ENCODE peak calls at places on chromosomes 7 and 10, in six cellular contexts. C is upper lobe of right lung; K is DND-41; W is HCT116; U is AG09309; X is CD8-positive, alpha-beta T cell. H is an unnamed sample.

GRCh38 chr7:123538189-123538714 is 3.9 kb upstream of the IQUB start:
- DNase-seq in C (no peak), K (no peak), W (peak), U (peak), X (no peak), H (no peak)

GRCh38 chr7:78777844-78778243 is 675.6 kb downstream of the MAGI2 start:
- DNase-seq in C (no peak), K (no peak), W (no peak), U (no peak), X (no peak), H (no peak)

GRCh38 chr7:157433628-157434027 is 96.8 kb downstream of the DNAJB6 start:
- DNase-seq in C (peak), K (no peak), W (no peak), U (no peak), X (no peak), H (no peak)

GRCh38 chr10:107487284-107487683 is 322.8 kb upstream of the SORCS1 start:
- DNase-seq in C (no peak), K (no peak), W (no peak), U (no peak), X (no peak), H (no peak)

GRCh38 chr7:77419102-77419501 is 3.0 kb upstream of the GSAP start:
- DNase-seq in C (no peak), K (no peak), W (no peak), U (no peak), X (no peak), H (no peak)

GRCh38 chr10:32112055-32112454 is 55.8 kb upstream of the KIF5B start:
- DNase-seq in C (no peak), K (no peak), W (peak), U (peak), X (no peak), H (no peak)

GRCh38 chr7:22920664-22921063 is 93.3 kb downstream of the HYCC1 start:
- DNase-seq in C (no peak), K (no peak), W (no peak), U (no peak), X (no peak), H (peak)

GRCh38 chr7:19242246-19242645 is 97.0 kb upstream of the FERD3L start:
- DNase-seq in C (no peak), K (no peak), W (no peak), U (no peak), X (no peak), H (no peak)

GRCh38 chr7:132575336-132575986 is 809 bp downstream of the PLXNA4 start:
- DNase-seq in C (no peak), K (no peak), W (no peak), U (peak), X (no peak), H (no peak)

GRCh38 chr7:90270431-90271178 is 25.6 kb downstream of the CFAP69 start:
- DNase-seq in C (no peak), K (no peak), W (no peak), U (no peak), X (no peak), H (no peak)

GRCh38 chr10:24255907-24256306 is 47.0 kb downstream of the KIAA1217 start:
- DNase-seq in C (no peak), K (peak), W (no peak), U (no peak), X (no peak), H (no peak)

GRCh38 chr10:88707429-88708110 is 1.5 kb downstream of the LIPK start:
- DNase-seq in C (no peak), K (no peak), W (peak), U (peak), X (no peak), H (no peak)
- TF ChIP-seq CTCF in C (no peak), K (no peak), W (no peak), U (no peak), X (no peak), H (no peak)

DNA sequence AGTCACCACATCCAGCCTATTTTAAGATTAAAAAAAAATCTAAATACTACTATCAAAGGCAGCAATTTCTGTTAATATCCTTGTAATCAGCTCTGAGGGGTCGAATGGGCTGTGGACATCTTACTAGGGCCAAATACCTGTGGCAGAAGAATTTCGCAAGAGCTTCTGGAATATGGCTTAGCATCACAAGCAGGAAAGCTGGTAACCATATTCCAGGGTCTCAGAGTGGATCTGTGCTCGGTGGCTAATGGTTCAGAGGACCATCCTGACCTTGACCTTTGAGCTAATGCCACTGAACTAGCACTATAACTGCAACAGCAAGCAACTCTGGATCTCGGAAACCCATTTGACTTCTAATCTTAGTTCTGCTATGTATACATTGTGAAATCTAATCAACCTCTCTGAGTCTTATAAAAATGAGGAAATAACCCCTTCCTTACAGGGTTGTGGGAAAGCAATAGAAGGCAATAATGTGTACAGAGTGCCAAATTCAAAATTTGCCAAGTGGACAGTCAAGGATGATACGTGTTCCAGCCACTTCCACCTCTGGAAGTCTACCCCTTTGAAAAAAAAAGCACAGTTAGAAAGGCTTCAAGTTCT is 65.5 kb downstream of the CYP26A1 start:
- DNase-seq in C (no peak), K (no peak), W (no peak), U (no peak), X (no peak), H (no peak)
- H3K4me3 ChIP-seq in C (no peak), K (no peak), W (no peak), U (no peak), X (no peak), H (no peak)

DNA sequence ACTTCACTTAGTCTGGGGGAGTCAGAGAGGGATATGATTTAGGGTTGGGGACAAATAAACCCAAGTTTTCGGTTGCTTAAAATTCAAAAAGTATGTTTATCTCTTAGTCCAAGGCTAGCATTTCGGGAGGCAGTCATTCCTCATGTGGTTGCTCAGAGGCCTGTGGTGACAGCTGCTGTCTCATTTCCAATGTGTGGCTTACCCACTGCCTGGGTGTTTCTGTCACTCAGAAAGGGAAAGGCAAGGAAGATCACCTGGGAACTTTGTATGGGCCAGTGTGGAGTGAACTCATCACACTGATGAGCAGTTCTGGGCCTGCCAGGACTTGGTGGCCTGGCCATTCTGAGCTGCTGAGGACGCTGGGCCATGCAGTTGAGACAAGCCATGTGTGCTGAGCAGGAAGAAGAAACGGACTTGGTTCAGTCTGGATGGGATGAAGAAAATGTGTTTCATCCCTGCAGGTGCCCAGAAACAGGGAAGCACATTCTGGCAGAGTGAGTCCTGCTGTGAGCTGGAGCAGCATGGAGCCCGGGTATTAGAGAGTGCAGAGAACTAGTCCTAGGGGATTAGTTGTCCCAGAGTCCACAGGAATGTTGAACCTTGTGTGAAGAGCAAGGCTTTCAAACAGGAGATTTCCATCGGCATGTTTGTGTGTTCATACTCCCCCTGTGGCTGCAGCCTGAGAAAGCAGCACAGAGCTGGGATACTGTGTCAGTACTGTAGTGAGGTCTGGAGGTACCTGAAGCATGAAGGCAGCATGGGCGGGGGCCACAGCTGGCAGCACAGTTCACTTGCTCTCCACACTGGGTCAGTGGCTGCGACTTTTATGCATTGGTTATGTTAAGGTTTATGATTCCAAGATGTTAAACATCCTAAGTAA is 211.1 kb upstream of the IGFBP3 start:
- DNase-seq in C (no peak), K (no peak), W (no peak), U (no peak), X (no peak), H (peak)
- TF ChIP-seq CTCF in C (no peak), K (no peak), W (no peak), U (peak), X (no peak), H (no peak)

GRCh38 chr7:150739045-150739432 is 1.8 kb downstream of the GIMAP5 start:
- DNase-seq in C (no peak), K (no peak), W (no peak), U (no peak), X (no peak), H (no peak)
- H3K4me3 ChIP-seq in C (peak), K (peak), W (no peak), U (no peak), X (peak), H (peak)